ENCODE peak calls at places on chromosomes 6 and 20, in nine cellular contexts. H is right lobe of liver; A is endothelial cell of umbilical vein; X is small intestine; I is IMR-90; T is ovary; D is A549; R is effector memory CD4-positive, alpha-beta T cell; N is naive thymus-derived CD4-positive, alpha-beta T cell. V is an unnamed sample.

GRCh38 chr20:34651200-34651599 is 25.7 kb downstream of the PIGU start:
- DNase-seq in H (no peak), A (no peak), X (peak; percentile 60), I (no peak), T (no peak), D (no peak), R (no peak), N (no peak), V (no peak)

GRCh38 chr6:134373966-134374365 is 56.1 kb upstream of the SGK1 start:
- DNase-seq in H (no peak), A (no peak), X (no peak), I (no peak), T (no peak), D (no peak), R (no peak), N (no peak), V (no peak)

GRCh38 chr6:27163858-27164257 is 83.6 kb upstream of the PRSS16 start:
- DNase-seq in H (no peak), A (no peak), X (no peak), I (no peak), T (no peak), D (no peak), R (no peak), N (no peak), V (no peak)

GRCh38 chr6:78513856-78514255 is 353.5 kb upstream of the IRAK1BP1 start:
- DNase-seq in H (no peak), A (no peak), X (no peak), I (no peak), T (no peak), D (no peak), R (no peak), N (no peak), V (no peak)

GRCh38 chr6:163533443-163533842 is 118.9 kb downstream of the QKI start:
- DNase-seq in H (no peak), A (peak; percentile 54), X (no peak), I (peak; percentile 97), T (no peak), D (peak; percentile 68), R (no peak), N (no peak), V (no peak)

GRCh38 chr6:1436334-1437306 is 47.2 kb downstream of the FOXF2 start:
- DNase-seq in H (no peak), A (peak; percentile 70), X (peak; percentile 57), I (peak; percentile 72), T (no peak), D (peak; percentile 61), R (peak; percentile 14), N (peak; percentile 55), V (peak; percentile 62)

GRCh38 chr20:18835850-18836249 is 22.3 kb downstream of the SCP2D1 start:
- DNase-seq in H (no peak), A (no peak), X (no peak), I (no peak), T (no peak), D (no peak), R (no peak), N (no peak), V (no peak)

GRCh38 chr20:46027245-46027853 is 1.7 kb upstream of the SLC12A5 start:
- DNase-seq in H (no peak), A (peak; percentile 37), X (no peak), I (peak; percentile 61), T (peak; percentile 31), D (peak; percentile 42), R (no peak), N (no peak), V (peak; percentile 36)

GRCh38 chr6:167396068-167396658 is 71.3 kb downstream of the TTLL2 start:
- DNase-seq in H (no peak), A (no peak), X (peak; percentile 22), I (no peak), T (no peak), D (no peak), R (no peak), N (no peak), V (no peak)

GRCh38 chr6:167392631-167393301 is 67.9 kb downstream of the TTLL2 start:
- DNase-seq in H (no peak), A (peak; percentile 6), X (no peak), I (no peak), T (no peak), D (no peak), R (no peak), N (no peak), V (no peak)

GRCh38 chr6:167394330-167394729 is 69.4 kb downstream of the TTLL2 start:
- DNase-seq in H (no peak), A (no peak), X (no peak), I (no peak), T (no peak), D (no peak), R (no peak), N (no peak), V (no peak)

GRCh38 chr6:167393731-167394130 is 68.8 kb downstream of the TTLL2 start:
- DNase-seq in H (no peak), A (no peak), X (no peak), I (no peak), T (no peak), D (no peak), R (no peak), N (no peak), V (no peak)

GRCh38 chr6:167394820-167395219 is 69.9 kb downstream of the TTLL2 start:
- DNase-seq in H (no peak), A (no peak), X (no peak), I (no peak), T (no peak), D (no peak), R (no peak), N (no peak), V (no peak)
- H3K4me1 ChIP-seq in H (no peaks in the 10 kb centered on the region), A (no peaks in the 10 kb centered on the region), X (peaks cover 5% of the 10 kb centered on the region), I (no peaks in the 10 kb centered on the region), T (no peaks in the 10 kb centered on the region), D (no peaks in the 10 kb centered on the region), R (no peaks in the 10 kb centered on the region), N (no peaks in the 10 kb centered on the region), V (no peaks in the 10 kb centered on the region)

GRCh38 chr6:142376115-142376514 is 74.3 kb downstream of the ADGRG6 start:
- DNase-seq in H (no peak), A (peak; percentile 51), X (peak; percentile 43), I (no peak), T (no peak), D (peak; percentile 61), R (no peak), N (no peak), V (no peak)

GRCh38 chr6:142374965-142375733 is 73.3 kb downstream of the ADGRG6 start:
- DNase-seq in H (no peak), A (peak; percentile 97), X (peak; percentile 92), I (peak; percentile 83), T (no peak), D (peak; percentile 97), R (no peak), N (no peak), V (no peak)

GRCh38 chr6:142378138-142378875 is 76.5 kb downstream of the ADGRG6 start:
- DNase-seq in H (no peak), A (peak; percentile 96), X (no peak), I (peak; percentile 89), T (no peak), D (peak; percentile 83), R (no peak), N (no peak), V (no peak)

GRCh38 chr6:142374090-142374783 is 72.4 kb downstream of the ADGRG6 start:
- DNase-seq in H (no peak), A (peak; percentile 50), X (no peak), I (no peak), T (no peak), D (no peak), R (no peak), N (no peak), V (no peak)

DNA sequence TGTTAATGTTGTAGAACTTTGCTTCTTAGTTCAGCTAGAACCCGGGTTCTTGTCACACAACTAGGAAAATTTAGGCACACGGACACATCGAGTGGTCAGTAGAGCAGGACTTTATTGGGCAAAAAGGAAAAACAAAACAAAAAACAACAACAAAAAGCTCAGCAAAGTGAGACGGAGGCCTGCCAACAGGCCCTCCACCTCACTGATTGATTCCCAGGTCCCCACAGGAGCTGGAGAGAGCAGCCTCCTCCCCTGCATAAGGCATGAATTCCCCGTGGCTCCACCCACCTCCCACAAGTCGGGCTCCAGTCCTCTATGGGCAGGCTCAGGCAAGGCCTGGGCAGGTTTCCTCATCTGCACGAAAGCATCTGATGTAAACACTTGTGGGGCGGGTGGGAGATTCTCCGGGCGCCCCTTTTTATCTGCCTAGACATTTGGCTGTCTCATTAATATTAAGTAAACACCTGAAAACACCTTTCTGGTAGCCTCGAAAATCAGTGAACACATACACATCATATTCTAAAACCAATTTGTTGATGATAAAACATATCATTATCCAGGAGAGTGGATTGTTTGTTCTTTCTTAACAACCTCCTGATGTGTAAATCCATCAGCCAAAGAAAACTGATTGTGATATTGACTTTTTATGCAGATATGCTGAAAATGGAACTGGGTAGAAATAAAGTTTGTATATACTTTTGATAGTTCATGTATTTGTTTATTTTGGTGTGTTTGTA is 75.5 kb downstream of the ADGRG6 start:
- DNase-seq in H (peak; percentile 70), A (peak; percentile 84), X (no peak), I (peak; percentile 26), T (no peak), D (peak; percentile 90), R (no peak), N (no peak), V (peak; percentile 27)
- H3K4me1 ChIP-seq in H (no peaks in the 10 kb centered on the region), A (peaks cover 69% of the 10 kb centered on the region), X (peaks cover 13% of the 10 kb centered on the region), I (peaks cover 16% of the 10 kb centered on the region), T (no peaks in the 10 kb centered on the region), D (peaks cover 87% of the 10 kb centered on the region), R (no peaks in the 10 kb centered on the region), N (no peaks in the 10 kb centered on the region), V (no peaks in the 10 kb centered on the region)

GRCh38 chr6:69818223-69818930 is 21.6 kb upstream of the LMBRD1 start:
- DNase-seq in H (peak; percentile 23), A (no peak), X (no peak), I (no peak), T (no peak), D (no peak), R (no peak), N (no peak), V (no peak)

GRCh38 chr6:69816569-69816968 is 19.8 kb upstream of the LMBRD1 start:
- DNase-seq in H (no peak), A (no peak), X (no peak), I (no peak), T (no peak), D (no peak), R (no peak), N (peak; percentile 34), V (no peak)

GRCh38 chr6:69813508-69813907 is 16.7 kb upstream of the LMBRD1 start:
- DNase-seq in H (no peak), A (no peak), X (no peak), I (no peak), T (no peak), D (no peak), R (no peak), N (no peak), V (no peak)

GRCh38 chr6:69817358-69817757 is 20.5 kb upstream of the LMBRD1 start:
- DNase-seq in H (no peak), A (no peak), X (no peak), I (no peak), T (no peak), D (no peak), R (no peak), N (no peak), V (no peak)

DNA sequence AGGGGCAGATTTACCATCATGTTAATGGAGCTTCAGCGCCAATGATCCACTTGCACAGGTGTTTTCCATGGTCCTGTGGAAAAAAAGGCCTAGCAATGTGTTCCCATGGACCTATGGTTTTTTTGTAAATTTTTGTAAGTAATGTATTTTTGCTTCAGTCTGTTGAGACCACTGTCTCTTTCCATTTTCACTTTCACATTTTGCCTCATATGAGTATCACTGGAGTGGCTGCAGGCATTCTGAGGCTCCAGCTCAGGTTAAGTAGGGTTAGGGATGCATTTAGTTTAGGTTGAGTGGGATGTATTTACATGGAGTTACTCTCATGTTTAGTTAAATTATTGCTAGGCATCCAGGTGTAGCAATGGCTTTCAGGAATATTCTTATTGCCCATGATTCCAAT is 19.2 kb upstream of the LMBRD1 start:
- DNase-seq in H (no peak), A (no peak), X (no peak), I (no peak), T (no peak), D (no peak), R (no peak), N (no peak), V (no peak)
- H3K4me1 ChIP-seq in H (no peaks in the 10 kb centered on the region), A (no peaks in the 10 kb centered on the region), X (no peaks in the 10 kb centered on the region), I (no peaks in the 10 kb centered on the region), T (no peaks in the 10 kb centered on the region), D (no peaks in the 10 kb centered on the region), R (peaks cover 29% of the 10 kb centered on the region), N (peaks cover 26% of the 10 kb centered on the region), V (no peaks in the 10 kb centered on the region)

DNA sequence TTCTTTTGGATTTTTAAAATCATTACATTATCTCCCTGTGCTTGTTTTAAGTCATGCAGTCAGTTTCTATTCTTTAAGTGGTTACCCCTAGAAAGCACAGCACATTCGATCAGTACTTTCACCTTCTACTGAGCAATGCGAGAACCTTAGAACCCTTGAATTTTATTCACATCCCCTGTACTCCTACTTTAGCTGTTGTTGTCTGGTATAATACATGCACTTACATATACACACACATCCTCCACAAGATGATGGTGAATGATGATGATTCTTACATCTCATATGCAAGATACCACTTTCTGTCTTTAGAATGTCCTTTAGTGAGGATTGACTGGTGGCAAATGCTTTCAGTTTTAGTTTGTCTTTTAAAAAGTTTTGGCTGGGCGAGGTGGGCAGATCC is 5.7 kb downstream of the CDC40 start:
- DNase-seq in H (no peak), A (no peak), X (no peak), I (no peak), T (no peak), D (no peak), R (no peak), N (no peak), V (no peak)
- H3K4me1 ChIP-seq in H (no peaks in the 10 kb centered on the region), A (peaks cover 24% of the 10 kb centered on the region), X (peaks cover 7% of the 10 kb centered on the region), I (peaks cover 5% of the 10 kb centered on the region), T (peaks cover 9% of the 10 kb centered on the region), D (peaks cover 32% of the 10 kb centered on the region), R (peaks cover 22% of the 10 kb centered on the region), N (peaks cover 19% of the 10 kb centered on the region), V (peaks cover 8% of the 10 kb centered on the region)